ENCODE peak calls at places on chromosomes 7 and 10, in seven cellular contexts. W, J, F, R, S, Z and O are unnamed samples.
A peak's percentile ranks its signal among the peaks of the same experiment; 100 is the strongest.

GRCh38 chr10:108078263-108078662 is 913.8 kb upstream of the SORCS1 start:
- DNase-seq in F (no peak), J (no peak), R (no peak), S (no peak), W (no peak), Z (no peak), O (no peak)

GRCh38 chr10:8331387-8331786 is 276.9 kb downstream of the GATA3 start:
- DNase-seq in F (peak; percentile 16), S (no peak), R (no peak), Z (no peak), J (no peak), W (no peak), O (no peak)

GRCh38 chr7:27912751-27913150 is 172.8 kb downstream of the TAX1BP1 start:
- DNase-seq in R (no peak), W (no peak), S (no peak), Z (no peak), F (no peak), J (no peak), O (no peak)

GRCh38 chr10:71598673-71599072 is 120.9 kb downstream of the C10orf105 start:
- DNase-seq in Z (no peak), S (peak; percentile 75), W (peak; percentile 76), J (peak; percentile 33), R (no peak), F (no peak), O (no peak)

GRCh38 chr10:95531994-95532399 is 29.2 kb downstream of the SORBS1 start:
- DNase-seq in W (no peak), Z (no peak), S (no peak), R (no peak), F (no peak), J (no peak), O (no peak)

GRCh38 chr10:52376665-52377354 is 62.7 kb downstream of the DKK1 start:
- DNase-seq in S (no peak), J (no peak), Z (no peak), R (no peak), W (no peak), F (no peak), O (no peak)

GRCh38 chr7:47933229-47933628 is 15.0 kb downstream of the PKD1L1 start:
- DNase-seq in Z (no peak), W (no peak), F (no peak), J (no peak), R (no peak), S (no peak), O (no peak)

GRCh38 chr7:41612798-41613197 is 90.1 kb downstream of the INHBA start:
- DNase-seq in S (no peak), R (no peak), F (no peak), W (no peak), Z (no peak), J (no peak), O (no peak)

GRCh38 chr10:42950606-42951485 is 126.0 kb upstream of the RET start:
- DNase-seq in R (no peak), Z (no peak), S (no peak), W (peak; percentile 26), J (peak; percentile 9), F (no peak), O (peak; percentile 28)

GRCh38 chr10:18140957-18141888 is 999 bp downstream of the CACNB2 start:
- DNase-seq in Z (no peak), R (no peak), W (no peak), J (no peak), S (peak; percentile 46), F (no peak), O (no peak)

GRCh38 chr7:101126651-101127459 is at the start of gene SERPINE1:
- DNase-seq in Z (peak; percentile 98), F (peak; percentile 6), S (peak; percentile 94), J (peak; percentile 62), R (no peak), W (peak; percentile 82), O (peak; percentile 80)

GRCh38 chr10:59880976-59881510 is 25.3 kb downstream of the CCDC6 start:
- DNase-seq in S (no peak), W (no peak), J (no peak), Z (no peak), F (no peak), R (no peak), O (no peak)

GRCh38 chr10:33791295-33791694 is 456.8 kb upstream of the NRP1 start:
- DNase-seq in S (no peak), W (no peak), R (no peak), J (no peak), F (no peak), Z (no peak), O (no peak)

GRCh38 chr10:62594093-62594520 is 210.4 kb upstream of the ADO start:
- DNase-seq in W (no peak), J (peak; percentile 57), S (no peak), F (peak; percentile 24), R (peak; percentile 39), Z (peak; percentile 26), O (peak; percentile 52)

GRCh38 chr10:133456041-133456951 is 2.6 kb downstream of the SCART1 start:
- DNase-seq in S (no peak), F (no peak), J (peak; percentile 8), W (no peak), Z (no peak), R (no peak), O (no peak)

DNA sequence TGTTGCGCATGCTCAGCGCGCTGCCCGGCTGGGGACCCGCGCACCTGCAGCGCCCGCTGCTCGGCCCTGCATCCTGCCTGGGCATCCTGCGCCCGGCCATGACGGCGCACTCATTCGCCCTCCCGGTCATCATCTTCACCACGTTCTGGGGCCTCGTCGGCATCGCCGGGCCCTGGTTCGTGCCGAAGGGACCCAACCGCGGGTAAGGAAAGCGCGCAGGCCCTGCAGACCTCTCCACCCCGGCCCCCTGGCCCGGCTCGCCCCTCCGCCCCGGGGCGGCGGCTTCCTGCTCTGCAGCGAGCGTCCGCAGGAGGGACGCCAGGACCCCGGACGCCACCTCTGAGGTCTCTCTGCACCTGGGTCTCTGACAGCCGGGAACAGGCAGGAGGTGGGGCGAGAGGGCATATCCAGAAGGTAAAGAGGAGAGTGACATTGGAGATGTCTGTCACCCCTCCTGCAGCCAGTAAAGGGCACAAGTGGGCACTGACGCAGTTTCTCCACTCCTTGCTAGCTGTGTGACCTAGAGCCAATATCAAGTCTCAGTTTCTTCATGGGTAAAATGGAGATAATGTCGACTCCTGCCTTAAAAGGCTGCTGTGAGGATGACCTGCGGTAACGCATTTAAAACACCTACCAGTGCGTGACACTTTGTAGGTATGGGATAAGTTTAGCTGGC is at the start of gene ATP6V0E2:
- DNase-seq in S (no peak), J (peak; percentile 20), R (no peak), W (no peak), Z (no peak), F (no peak), O (peak; percentile 36)
- TF ChIP-seq CTCF in S (no peak), J (no peak), R (peak; percentile 31), W (no peak), Z (no peak), F (no peak), O (no peak)

GRCh38 chr10:32713560-32713959 is 244.5 kb downstream of the ITGB1 start:
- DNase-seq in Z (no peak), W (no peak), R (no peak), J (no peak), S (no peak), F (no peak), O (no peak)
- TF ChIP-seq CTCF in Z (no peak), W (no peak), R (no peak), J (no peak), S (no peak), F (no peak), O (no peak)

GRCh38 chr10:48764486-48764885 is 79.8 kb downstream of the WDFY4 start:
- DNase-seq in F (no peak), S (no peak), W (no peak), Z (no peak), R (no peak), J (no peak), O (no peak)
- TF ChIP-seq CTCF in F (no peak), S (no peak), W (no peak), Z (no peak), R (no peak), J (no peak), O (no peak)

GRCh38 chr10:79084972-79085597 is 16.3 kb downstream of the ZMIZ1 start:
- DNase-seq in S (no peak), J (peak; percentile 62), W (no peak), F (no peak), Z (no peak), R (no peak), O (no peak)
- TF ChIP-seq CTCF in S (no peak), J (no peak), W (no peak), F (no peak), Z (no peak), R (no peak), O (no peak)